ENCODE peak calls at places on chromosomes 5 and 9, in nine cellular contexts. O, D, M, R, G, P, X, A and C are unnamed samples.

GRCh38 chr5:122915717-122916399 is 70.4 kb downstream of the SNX24 start:
- DNase-seq in O (no peak), D (no peak), M (no peak), R (no peak), G (no peak), P (no peak), X (no peak), A (no peak), C (no peak)

GRCh38 chr9:91720746-91721705 is 229.0 kb downstream of the ROR2 start:
- DNase-seq in O (no peak), D (no peak), M (no peak), R (no peak), G (no peak), P (no peak), X (peak), A (no peak), C (no peak)

GRCh38 chr5:179549973-179550510 is 312 bp upstream of the RUFY1 start:
- DNase-seq in O (no peak), D (no peak), M (no peak), R (peak), G (no peak), P (no peak), X (no peak), A (no peak), C (no peak)

GRCh38 chr5:38151878-38152277 is 106.5 kb upstream of the EGFLAM start:
- DNase-seq in O (no peak), D (no peak), M (no peak), R (no peak), G (no peak), P (no peak), X (no peak), A (no peak), C (no peak)

GRCh38 chr5:150000990-150001659 is 586 bp downstream of the HMGXB3 start:
- DNase-seq in O (peak), D (peak), M (no peak), R (peak), G (no peak), P (no peak), X (peak), A (peak), C (peak)

GRCh38 chr5:149831492-149831891 is 101.4 kb downstream of the PPARGC1B start:
- DNase-seq in O (no peak), D (no peak), M (no peak), R (peak), G (no peak), P (no peak), X (no peak), A (no peak), C (peak)

GRCh38 chr5:133483406-133484090 is 128.8 kb downstream of the FSTL4 start:
- DNase-seq in O (peak), D (peak), M (no peak), R (no peak), G (no peak), P (no peak), X (peak), A (no peak), C (no peak)

GRCh38 chr5:42462089-42462488 is 38.9 kb downstream of the GHR start:
- DNase-seq in O (no peak), D (no peak), M (no peak), R (no peak), G (no peak), P (no peak), X (no peak), A (no peak), C (no peak)

GRCh38 chr5:180084638-180085561 is 13.3 kb upstream of the RNF130 start:
- DNase-seq in O (no peak), D (peak), M (no peak), R (no peak), G (no peak), P (no peak), X (no peak), A (no peak), C (no peak)

GRCh38 chr5:53783624-53784228 is 223.3 kb downstream of the NDUFS4 start:
- DNase-seq in O (no peak), D (no peak), M (no peak), R (no peak), G (no peak), P (no peak), X (no peak), A (no peak), C (no peak)

GRCh38 chr9:114694719-114695269 is 12.8 kb upstream of the TEX48 start:
- DNase-seq in O (no peak), D (no peak), M (no peak), R (no peak), G (no peak), P (no peak), X (no peak), A (no peak), C (peak)

GRCh38 chr5:68292316-68292715 is 76.8 kb downstream of the PIK3R1 start:
- DNase-seq in O (no peak), D (no peak), M (no peak), R (no peak), G (no peak), P (no peak), X (no peak), A (no peak), C (peak)

GRCh38 chr5:142937265-142937877 is 167.2 kb downstream of the ARHGAP26 start:
- DNase-seq in O (no peak), D (no peak), M (no peak), R (no peak), G (no peak), P (no peak), X (no peak), A (no peak), C (no peak)

GRCh38 chr9:114958021-114958846 is 27.8 kb upstream of the TNFSF8 start:
- DNase-seq in O (peak), D (peak), M (no peak), R (no peak), G (no peak), P (no peak), X (peak), A (no peak), C (no peak)

GRCh38 chr9:77841739-77842386 is 189.7 kb downstream of the GNAQ start:
- DNase-seq in O (no peak), D (no peak), M (no peak), R (peak), G (no peak), P (no peak), X (no peak), A (no peak), C (peak)

GRCh38 chr5:2751592-2752021 is at the start of gene IRX2:
- DNase-seq in O (peak), D (peak), M (no peak), R (peak), G (no peak), P (peak), X (peak), A (peak), C (no peak)

GRCh38 chr5:14171621-14172020 is 28.5 kb downstream of the TRIO start:
- DNase-seq in O (no peak), D (no peak), M (no peak), R (no peak), G (no peak), P (no peak), X (no peak), A (no peak), C (peak)

GRCh38 chr5:177994561-177995190 is 1.4 kb downstream of the PROP1 start:
- DNase-seq in O (no peak), D (no peak), M (no peak), R (no peak), G (no peak), P (no peak), X (no peak), A (no peak), C (no peak)

GRCh38 chr5:115321309-115321708 is 24.9 kb upstream of the CCDC112 start:
- DNase-seq in O (no peak), D (no peak), M (no peak), R (no peak), G (no peak), P (peak), X (no peak), A (no peak), C (peak)

GRCh38 chr9:96491079-96491879 is 41.3 kb downstream of the HABP4 start:
- DNase-seq in O (no peak), D (no peak), M (no peak), R (no peak), G (no peak), P (no peak), X (peak), A (no peak), C (peak)

GRCh38 chr9:104604801-104605200 is 626 bp downstream of the OR13C2 start:
- DNase-seq in O (no peak), D (no peak), M (no peak), R (no peak), G (no peak), P (no peak), X (no peak), A (no peak), C (no peak)

GRCh38 chr9:3916984-3917383 is 382.9 kb downstream of the GLIS3 start:
- DNase-seq in O (no peak), D (no peak), M (no peak), R (no peak), G (no peak), P (no peak), X (no peak), A (no peak), C (peak)

GRCh38 chr5:124748687-124749594 is 2.5 kb upstream of the ZNF608 start:
- DNase-seq in O (peak), D (peak), M (no peak), R (peak), G (peak), P (no peak), X (peak), A (peak), C (peak)

GRCh38 chr9:76691761-76692313 is 72.4 kb upstream of the PCA3 start:
- DNase-seq in O (no peak), D (peak), M (no peak), R (no peak), G (no peak), P (no peak), X (no peak), A (no peak), C (no peak)

GRCh38 chr5:149289307-149289706 is 17.6 kb downstream of the AFAP1L1 start:
- DNase-seq in O (no peak), D (no peak), M (no peak), R (no peak), G (no peak), P (no peak), X (no peak), A (no peak), C (no peak)